ENCODE peak calls at places on chromosomes 13 and 19, in eight cellular contexts. N, H, P, E, U, L, D and J are unnamed samples.

GRCh38 chr19:2101417-2102335 is 5.0 kb downstream of the IZUMO4 start:
- DNase-seq in N (no peak), L (no peak), U (no peak), H (no peak), D (no peak), E (no peak), P (no peak), J (no peak)

GRCh38 chr19:56765107-56765506 is 75.4 kb downstream of the PEG3 start:
- DNase-seq in D (peak), P (no peak), E (no peak), N (peak), H (no peak), U (peak), L (no peak), J (peak)

GRCh38 chr13:109626386-109627171 is 159.8 kb downstream of the IRS2 start:
- DNase-seq in H (no peak), N (no peak), D (no peak), L (no peak), P (no peak), E (no peak), U (no peak), J (no peak)

GRCh38 chr13:105370011-105370645 is 1165.3 kb downstream of the EFNB2 start:
- DNase-seq in E (no peak), N (no peak), H (no peak), D (no peak), U (no peak), P (no peak), L (no peak), J (no peak)

GRCh38 chr13:27117158-27117557 is 54.5 kb downstream of the USP12 start:
- DNase-seq in H (no peak), P (no peak), D (no peak), U (no peak), E (no peak), L (no peak), N (no peak), J (no peak)

GRCh38 chr13:51818771-51819511 is 15.0 kb upstream of the DHRS12 start:
- DNase-seq in E (peak), N (no peak), U (peak), H (no peak), L (peak), P (no peak), D (peak), J (peak)

GRCh38 chr19:3821156-3821555 is 35.0 kb upstream of the MATK start:
- DNase-seq in N (no peak), H (no peak), U (no peak), L (no peak), P (no peak), E (no peak), D (no peak), J (no peak)

GRCh38 chr13:48930933-48931332 is 44.8 kb upstream of the FNDC3A start:
- DNase-seq in P (no peak), H (no peak), L (no peak), E (no peak), D (no peak), N (no peak), U (no peak), J (no peak)

GRCh38 chr13:113664751-113665581 is 2.1 kb upstream of the GRK1 start:
- DNase-seq in E (no peak), U (peak), L (no peak), N (no peak), H (no peak), P (peak), D (no peak), J (no peak)

GRCh38 chr19:50252111-50252886 is 48.9 kb downstream of the MYH14 start:
- DNase-seq in P (no peak), E (peak), U (no peak), L (peak), D (peak), H (peak), N (no peak), J (peak)

GRCh38 chr19:44640518-44640917 is 3.2 kb upstream of the PVR start:
- DNase-seq in D (no peak), H (no peak), E (no peak), L (peak), N (no peak), U (no peak), P (no peak), J (no peak)

GRCh38 chr13:46179576-46180368 is 2.2 kb downstream of the LCP1 start:
- DNase-seq in U (no peak), L (no peak), P (no peak), N (no peak), H (peak), E (peak), D (peak), J (peak)

GRCh38 chr13:61045197-61045596 is 370.5 kb downstream of the PCDH20 start:
- DNase-seq in U (no peak), P (no peak), E (no peak), L (no peak), N (no peak), H (no peak), D (no peak), J (no peak)

GRCh38 chr13:88051746-88052482 is 380.7 kb downstream of the SLITRK5 start:
- DNase-seq in E (no peak), H (no peak), L (no peak), D (no peak), N (no peak), U (no peak), P (no peak), J (no peak)

GRCh38 chr19:1106841-1107654 is 3.3 kb downstream of the GPX4 start:
- DNase-seq in D (no peak), E (no peak), N (no peak), P (no peak), U (no peak), H (no peak), L (peak), J (no peak)

GRCh38 chr19:35995655-35995993 is 636 bp downstream of the SDHAF1 start:
- DNase-seq in D (peak), L (peak), U (peak), H (no peak), E (peak), P (no peak), N (peak), J (peak)

GRCh38 chr19:51002101-51002532 is 713 bp upstream of the KLK8 start:
- DNase-seq in H (no peak), U (no peak), L (no peak), P (no peak), N (no peak), D (no peak), E (no peak), J (no peak)

GRCh38 chr13:48585456-48585840 is 52.6 kb upstream of the RCBTB2 start:
- DNase-seq in P (no peak), U (no peak), H (no peak), N (peak), L (peak), D (no peak), E (no peak), J (no peak)

GRCh38 chr13:93635687-93636086 is 409.1 kb downstream of the GPC6 start:
- DNase-seq in P (no peak), U (no peak), N (no peak), H (no peak), E (no peak), L (peak), D (no peak), J (no peak)

GRCh38 chr13:111667757-111668156 is 347.3 kb downstream of the TEX29 start:
- DNase-seq in D (no peak), P (no peak), N (no peak), U (no peak), L (no peak), E (no peak), H (no peak), J (no peak)

GRCh38 chr13:105107781-105108180 is 1427.7 kb downstream of the EFNB2 start:
- DNase-seq in L (no peak), E (no peak), N (no peak), D (no peak), H (no peak), P (no peak), U (no peak), J (no peak)

GRCh38 chr13:59879281-59879680 is 284.4 kb downstream of the DIAPH3 start:
- DNase-seq in E (no peak), P (no peak), L (no peak), N (no peak), U (no peak), H (no peak), D (no peak), J (no peak)

GRCh38 chr19:55640043-55640576 is 692 bp upstream of the ZNF580 start:
- DNase-seq in H (no peak), P (peak), E (peak), D (peak), N (no peak), U (peak), L (peak), J (peak)

GRCh38 chr13:52103386-52103785 is 25.5 kb downstream of the NEK5 start:
- DNase-seq in P (no peak), H (no peak), N (no peak), D (no peak), U (no peak), L (no peak), E (no peak), J (no peak)

GRCh38 chr19:29966594-29967249 is 24.7 kb downstream of the URI1 start:
- DNase-seq in D (no peak), L (peak), U (no peak), H (no peak), P (no peak), N (peak), E (no peak), J (no peak)

GRCh38 chr13:26967119-26968038 is 204.2 kb downstream of the USP12 start:
- DNase-seq in H (no peak), L (no peak), N (no peak), D (no peak), U (no peak), P (no peak), E (no peak), J (no peak)

GRCh38 chr19:47848871-47849473 is 10.1 kb upstream of the TPRX2 start:
- DNase-seq in P (no peak), E (peak), N (no peak), U (no peak), D (peak), L (peak), H (no peak), J (peak)

GRCh38 chr19:16608290-16608704 is 19.7 kb downstream of the MED26 start:
- DNase-seq in H (no peak), U (no peak), D (peak), P (no peak), L (peak), N (no peak), E (no peak), J (no peak)

GRCh38 chr19:38395381-38396127 is 7.1 kb downstream of the SPRED3 start:
- DNase-seq in N (no peak), U (no peak), D (peak), L (no peak), E (peak), P (no peak), H (no peak), J (peak)

GRCh38 chr13:27044837-27045570 is 126.6 kb downstream of the USP12 start:
- DNase-seq in U (no peak), L (no peak), P (no peak), D (peak), E (no peak), H (no peak), N (no peak), J (no peak)

GRCh38 chr19:8423821-8424223 is 10.7 kb downstream of the MARCHF2 start:
- DNase-seq in N (no peak), D (no peak), P (no peak), U (peak), H (no peak), E (no peak), L (peak), J (no peak)

GRCh38 chr19:42270346-42271044 is 1.4 kb downstream of the CIC start:
- DNase-seq in L (peak), H (peak), N (no peak), D (peak), P (no peak), U (peak), E (peak), J (peak)